ENCODE peak calls at places on chromosomes 4 and X, in four cellular contexts. C is lower leg skin, O is IMR-90, U is A549. L is an unnamed sample.

GRCh38 chrX:146278381-146278780 is 460.8 kb downstream of the SLITRK2 start:
- DNase-seq in C (no peak), U (no peak), O (no peak), L (no peak)

GRCh38 chr4:175951794-175952193 is 113.8 kb upstream of the WDR17 start:
- DNase-seq in U (no peak), C (no peak), O (peak), L (no peak)

GRCh38 chr4:2065106-2065930 is 6.2 kb downstream of the NAT8L start:
- DNase-seq in O (no peak), U (no peak), C (no peak), L (no peak)

GRCh38 chr4:3375688-3376087 is 66.1 kb upstream of the HGFAC start:
- DNase-seq in C (no peak), U (no peak), O (peak), L (no peak)

GRCh38 chr4:131367441-131367840 is 1781.7 kb upstream of the PCDH10 start:
- DNase-seq in U (no peak), O (no peak), C (no peak), L (no peak)

GRCh38 chr4:15241946-15242345 is 185.9 kb upstream of the C1QTNF7 start:
- DNase-seq in U (no peak), O (no peak), C (no peak), L (no peak)

GRCh38 chr4:14415146-14415545 is 587.1 kb upstream of the CPEB2 start:
- DNase-seq in O (peak), U (no peak), C (no peak), L (no peak)

GRCh38 chr4:165370530-165370929 is 8.3 kb upstream of the CPE start:
- DNase-seq in O (no peak), U (no peak), C (no peak), L (no peak)

GRCh38 chrX:66163849-66164401 is at the start of gene HEPH:
- DNase-seq in O (peak), U (no peak), C (no peak), L (no peak)

GRCh38 chr4:168633071-168633470 is 136.2 kb downstream of the PALLD start:
- DNase-seq in O (no peak), C (no peak), U (peak), L (no peak)

GRCh38 chrX:8815460-8816065 is 14.4 kb upstream of the FAM9A start:
- DNase-seq in U (peak), O (peak), C (peak), L (peak)

GRCh38 chr4:144894525-144894924 is 203.5 kb downstream of the ANAPC10 start:
- DNase-seq in U (no peak), O (peak), C (no peak), L (no peak)

GRCh38 chr4:151727365-151727764 is 33.4 kb downstream of the GATB start:
- DNase-seq in C (no peak), U (no peak), O (peak), L (no peak)

GRCh38 chr4:110808371-110808878 is 185.5 kb upstream of the PITX2 start:
- DNase-seq in U (no peak), O (peak), C (no peak), L (no peak)

GRCh38 chrX:151801980-151802379 is 67.4 kb downstream of the CNGA2 start:
- DNase-seq in O (no peak), C (no peak), U (peak), L (no peak)

GRCh38 chr4:73814679-73815078 is 21.8 kb upstream of the CXCL6 start:
- DNase-seq in C (no peak), U (no peak), O (no peak), L (no peak)

GRCh38 chr4:180542445-180543100 is 1700.6 kb upstream of the TENM3 start:
- DNase-seq in C (no peak), U (no peak), O (peak), L (no peak)

GRCh38 chrX:11792461-11793421 is 34.7 kb downstream of the MSL3 start:
- DNase-seq in C (no peak), U (no peak), O (no peak), L (no peak)

GRCh38 chr4:141702472-141703182 is 66.2 kb downstream of the IL15 start:
- DNase-seq in U (no peak), O (peak), C (no peak), L (peak)

GRCh38 chrX:9913041-9913440 is 54.1 kb upstream of the CLDN34 start:
- DNase-seq in O (peak), C (no peak), U (no peak), L (no peak)

GRCh38 chr4:77240469-77241066 is 83.6 kb downstream of the CCNG2 start:
- DNase-seq in U (peak), C (peak), O (peak), L (peak)

GRCh38 chr4:74944354-74944793 is 11.5 kb downstream of the PARM1 start:
- DNase-seq in C (no peak), U (peak), O (no peak), L (no peak)

GRCh38 chr4:76690091-76690905 is 207.6 kb downstream of the SOWAHB start:
- DNase-seq in C (no peak), U (peak), O (peak), L (no peak)

GRCh38 chrX:7117587-7117986 is 29.9 kb upstream of the STS start:
- DNase-seq in C (no peak), O (no peak), U (no peak), L (peak)

GRCh38 chr4:98939892-98940298 is 11.0 kb upstream of the EIF4E start:
- DNase-seq in O (peak), U (peak), C (no peak), L (peak)

DNA sequence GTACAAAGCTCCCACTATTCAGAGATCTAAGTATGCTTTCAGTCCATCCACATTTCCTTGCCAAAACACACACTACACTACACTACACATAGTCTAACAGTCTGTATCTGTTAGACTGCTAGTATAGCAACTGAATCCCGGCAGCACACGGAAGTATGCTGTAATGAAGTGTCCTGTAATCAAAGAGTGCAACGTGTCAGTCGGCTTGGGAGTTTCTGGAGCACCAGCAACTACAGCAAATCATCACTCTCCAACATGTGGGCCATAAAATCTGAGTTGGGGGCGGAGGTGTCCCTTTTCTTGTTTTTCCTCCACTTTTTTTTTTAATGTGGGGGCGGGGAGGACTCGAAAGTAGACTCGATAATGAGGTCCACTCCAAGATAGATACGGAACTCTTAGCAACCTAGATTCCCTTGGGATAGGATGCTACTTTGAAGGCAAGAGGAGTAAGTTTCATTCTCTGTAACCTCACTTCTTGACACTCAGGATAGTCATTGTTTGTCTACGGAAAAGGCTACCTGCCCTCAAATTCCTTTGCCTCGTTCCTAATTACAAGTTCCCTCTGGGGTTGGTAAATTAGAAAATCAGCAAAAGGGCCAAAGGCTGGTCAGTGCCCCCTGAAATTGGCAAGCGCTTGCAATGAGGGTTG is 722 bp downstream of the SLC10A7 start:
- DNase-seq in O (peak), C (peak), U (peak), L (peak)
- TF ChIP-seq POLR2A in O (peak), C (no peak), U (no peak), L (peak)

DNA sequence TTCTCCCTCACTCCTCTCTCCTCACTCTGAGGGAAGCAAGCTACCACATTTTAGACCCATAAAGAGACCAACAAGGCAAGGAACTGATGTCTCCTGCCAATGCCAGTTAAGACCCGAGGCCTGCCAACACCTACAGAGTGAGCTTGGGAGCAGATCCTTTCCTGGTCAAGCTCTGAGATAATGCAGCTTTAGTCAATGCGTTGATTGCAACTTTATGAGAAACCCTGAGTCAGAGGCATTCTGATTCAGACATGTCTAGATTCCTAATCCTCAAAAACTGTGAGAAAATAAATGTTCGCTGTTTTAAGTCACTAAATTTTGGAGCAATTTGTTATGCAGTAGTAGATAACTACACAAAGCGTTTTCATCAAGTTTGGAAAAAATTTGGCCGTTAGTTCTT is 115.5 kb downstream of the JADE1 start:
- DNase-seq in C (no peak), U (no peak), O (peak), L (no peak)
- TF ChIP-seq POLR2A in C (no peak), U (no peak), O (no peak), L (no peak)

GRCh38 chrX:101619336-101619735 is 1.5 kb upstream of the ARMCX6 start:
- DNase-seq in U (no peak), C (no peak), O (peak), L (peak)

DNA sequence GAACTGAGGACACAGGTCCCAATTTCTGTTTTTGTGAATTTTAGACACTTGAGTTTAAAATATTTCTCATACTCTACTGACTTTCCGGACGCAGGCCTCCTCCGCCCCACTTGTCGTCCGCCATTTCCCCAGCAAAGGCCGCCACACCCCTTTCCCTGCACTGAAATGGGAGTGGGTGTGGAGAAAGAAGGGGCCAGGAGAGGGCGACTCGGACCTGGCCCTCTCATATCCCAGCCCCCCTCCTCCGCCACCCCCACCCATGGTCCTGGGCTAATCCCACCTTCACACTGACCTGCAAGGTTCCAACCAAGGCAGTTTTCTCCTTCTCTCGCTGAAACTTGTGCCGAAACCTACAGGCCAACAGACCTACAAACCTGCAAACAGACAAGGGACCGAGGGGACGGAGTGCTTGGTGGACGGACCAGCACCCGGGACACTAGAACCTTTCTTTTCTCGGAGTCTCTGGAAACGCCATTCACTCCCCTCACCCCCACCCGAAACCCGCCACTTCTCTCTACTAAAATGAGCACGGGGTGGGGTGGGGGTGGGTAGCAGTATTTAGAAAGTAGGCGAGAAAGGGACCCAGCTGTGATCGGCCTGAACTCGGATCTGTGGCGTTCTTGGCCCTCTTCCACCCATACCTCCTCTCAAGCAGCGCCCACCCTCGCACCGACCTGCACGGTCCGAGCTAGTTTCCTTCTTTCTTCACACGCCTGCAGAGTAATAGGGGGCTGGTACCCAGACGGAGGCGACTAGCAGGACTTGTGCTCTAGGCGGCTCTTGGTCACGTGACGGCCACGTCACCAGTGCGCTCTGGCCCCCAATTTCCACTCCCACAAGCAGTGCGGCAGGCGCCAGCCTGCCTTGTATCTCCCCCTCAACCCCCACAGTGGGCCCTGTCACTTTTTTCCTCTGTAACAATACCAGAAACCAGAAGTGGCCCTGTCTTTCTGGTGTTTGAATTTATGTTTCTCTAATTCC is at the start of gene ARMCX6:
- DNase-seq in O (peak), U (peak), C (peak), L (peak)
- TF ChIP-seq POLR2A in O (no peak), U (peak), C (no peak), L (peak)

DNA sequence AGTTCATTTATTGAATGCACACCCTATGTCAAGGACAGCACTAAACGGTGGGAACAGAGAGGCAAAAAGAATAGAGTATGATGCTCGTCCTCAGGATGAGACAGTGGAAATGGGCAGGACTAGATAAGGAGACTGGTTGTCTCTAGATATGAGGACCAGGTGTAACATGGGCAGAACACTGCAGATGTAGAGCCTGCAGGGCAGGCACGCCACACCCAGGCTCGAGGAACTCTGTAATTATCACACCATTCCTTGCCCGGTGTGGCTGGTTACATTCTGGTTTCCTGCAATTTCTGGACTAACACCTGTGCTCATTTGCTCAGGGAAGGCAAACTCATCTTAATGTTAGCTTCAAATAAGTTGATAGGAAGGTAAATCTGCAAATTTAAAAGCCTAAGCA is 334.4 kb downstream of the DHX15 start:
- DNase-seq in U (no peak), C (no peak), O (no peak), L (no peak)
- TF ChIP-seq POLR2A in U (no peak), C (no peak), O (no peak), L (no peak)

DNA sequence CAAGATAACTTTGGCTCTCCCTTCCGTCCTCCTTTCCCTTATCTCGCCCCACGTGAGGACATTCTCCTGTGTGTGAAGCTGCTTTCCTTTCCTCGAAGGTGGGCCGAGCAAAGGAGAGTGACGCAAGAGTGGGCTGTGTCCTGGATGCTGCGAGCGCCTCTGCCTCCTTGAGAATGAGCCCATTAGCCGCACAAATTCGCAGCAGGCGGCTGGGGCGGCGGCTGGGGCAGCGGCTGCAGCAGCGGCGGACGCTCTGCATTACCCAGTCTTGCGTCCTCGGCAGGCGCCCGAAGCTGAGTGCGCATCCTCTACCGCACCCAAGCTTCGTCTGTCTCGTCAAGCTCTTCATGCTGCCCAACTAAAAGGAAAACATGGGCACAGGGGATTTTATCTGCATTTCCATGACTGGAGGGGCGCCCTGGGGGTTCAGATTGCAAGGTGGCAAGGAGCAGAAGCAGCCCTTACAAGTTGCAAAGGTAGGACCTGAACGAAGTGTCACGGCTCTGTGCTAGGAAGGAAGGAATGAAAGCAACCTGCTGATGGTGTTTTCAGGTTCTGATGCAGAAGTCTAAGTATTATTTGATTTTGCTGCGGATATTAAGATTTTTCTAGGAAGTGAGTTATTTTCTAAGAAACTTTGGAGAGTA is at the start of gene SYNPO2:
- DNase-seq in C (peak), U (peak), O (peak), L (peak)
- TF ChIP-seq POLR2A in C (no peak), U (no peak), O (peak), L (no peak)

GRCh38 chr4:128061566-128062536 is 739 bp downstream of the LARP1B start:
- DNase-seq in U (peak), C (peak), O (peak), L (peak)
- TF ChIP-seq POLR2A in U (no peak), C (no peak), O (no peak), L (peak)